ENCODE peak calls at places on chromosomes 1 and 21, in ten cellular contexts. H is SK-N-SH; X is endodermal cell; S is transverse colon; W is CD8-positive, alpha-beta memory T cell; B is AG04450; U is RWPE1; Y is Panc1; F is left ventricle myocardium inferior; A is heart left ventricle. N is an unnamed sample.
A peak's percentile ranks its signal among the peaks of the same experiment; 100 is the strongest.

GRCh38 chr1:17973694-17974093 is 133.9 kb upstream of the IGSF21 start:
- DNase-seq in H (no peak), X (peak; percentile 64), S (no peak), W (no peak), B (no peak), U (no peak), Y (no peak), F (no peak), A (no peak), N (no peak)

GRCh38 chr1:228035844-228036243 is 29.0 kb downstream of the WNT3A start:
- DNase-seq in H (no peak), X (no peak), S (no peak), W (no peak), B (no peak), U (no peak), Y (no peak), F (no peak), A (no peak), N (no peak)

GRCh38 chr21:28781602-28782274 is 210.9 kb downstream of the LTN1 start:
- DNase-seq in H (peak; percentile 37), X (no peak), S (no peak), W (no peak), B (no peak), U (peak; percentile 31), Y (no peak), F (no peak), A (no peak), N (no peak)

GRCh38 chr1:54884135-54884586 is 2.8 kb downstream of the DHCR24 start:
- DNase-seq in H (no peak), X (no peak), S (no peak), W (no peak), B (peak; percentile 41), U (no peak), Y (no peak), F (no peak), A (no peak), N (no peak)

GRCh38 chr1:155044812-155045690 is 6.1 kb upstream of the ADAM15 start:
- DNase-seq in H (peak; percentile 84), X (peak; percentile 93), S (peak; percentile 85), W (peak; percentile 44), B (peak; percentile 45), U (peak; percentile 66), Y (peak; percentile 45), F (peak; percentile 78), A (peak; percentile 83), N (no peak)

GRCh38 chr1:165910764-165911421 is 83.5 kb downstream of the UCK2 start:
- DNase-seq in H (no peak), X (peak; percentile 49), S (peak; percentile 86), W (no peak), B (no peak), U (no peak), Y (no peak), F (peak; percentile 36), A (peak; percentile 35), N (no peak)

GRCh38 chr1:243343970-243344749 is 88.3 kb downstream of the SDCCAG8 start:
- DNase-seq in H (peak; percentile 59), X (no peak), S (no peak), W (no peak), B (no peak), U (peak; percentile 42), Y (peak; percentile 27), F (no peak), A (no peak), N (no peak)

GRCh38 chr1:26469558-26469957 is 2.7 kb upstream of the HMGN2 start:
- DNase-seq in H (no peak), X (no peak), S (no peak), W (no peak), B (no peak), U (no peak), Y (no peak), F (no peak), A (no peak), N (no peak)

GRCh38 chr1:13564073-13564472 is 19.6 kb upstream of the PDPN start:
- DNase-seq in H (no peak), X (peak; percentile 10), S (no peak), W (no peak), B (no peak), U (no peak), Y (no peak), F (no peak), A (no peak), N (no peak)

GRCh38 chr1:28190996-28191645 is 14.6 kb upstream of the PTAFR start:
- DNase-seq in H (no peak), X (peak; percentile 52), S (no peak), W (no peak), B (no peak), U (no peak), Y (no peak), F (no peak), A (no peak), N (no peak)

DNA sequence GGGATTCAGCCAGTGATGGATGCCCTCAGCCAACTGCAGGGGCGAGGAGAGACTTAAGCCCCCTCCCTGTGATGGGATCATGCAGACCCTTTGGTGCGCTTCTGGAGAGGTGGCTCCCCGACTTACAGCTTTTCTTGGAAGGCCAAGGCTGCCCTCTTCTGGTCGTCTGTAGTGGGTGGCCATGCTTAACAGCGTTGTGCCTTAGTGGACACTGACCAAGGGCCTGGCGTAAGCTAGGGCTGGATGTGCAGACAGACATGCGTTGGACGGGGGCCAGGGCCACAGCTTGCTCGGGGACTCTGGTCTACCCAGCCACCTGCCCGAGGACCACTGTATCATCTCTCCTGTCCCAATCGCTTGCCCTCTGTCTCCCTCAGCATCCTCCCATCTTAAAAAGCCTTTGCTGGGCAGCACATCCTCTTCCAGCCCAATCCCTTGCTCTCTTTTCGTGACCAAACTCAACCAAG is 5.5 kb downstream of the AZIN2 start:
- DNase-seq in H (peak; percentile 80), X (peak; percentile 92), S (peak; percentile 72), W (no peak), B (peak; percentile 53), U (no peak), Y (peak; percentile 59), F (peak; percentile 74), A (peak; percentile 74), N (no peak)
- H3K27ac ChIP-seq in H (no peak overlapping the region), X (no peak overlapping the region), S (no peak overlapping the region), W (no peak overlapping the region), B (no peak overlapping the region), U (no peak overlapping the region), Y (no peak overlapping the region), F (no peak overlapping the region), A (no peak overlapping the region), N (no peak overlapping the region)

GRCh38 chr1:176568185-176568584 is 105.2 kb downstream of the PAPPA2 start:
- DNase-seq in H (no peak), X (no peak), S (no peak), W (no peak), B (no peak), U (no peak), Y (no peak), F (no peak), A (no peak), N (no peak)
- H3K27ac ChIP-seq in H (no peak overlapping the region), X (no peak overlapping the region), S (no peak overlapping the region), W (no peak overlapping the region), B (no peak overlapping the region), U (no peak overlapping the region), Y (no peak overlapping the region), F (no peak overlapping the region), A (no peak overlapping the region), N (no peak overlapping the region)

GRCh38 chr1:21028520-21029145 is 148.1 kb downstream of the EIF4G3 start:
- DNase-seq in H (no peak), X (no peak), S (no peak), W (no peak), B (no peak), U (no peak), Y (no peak), F (no peak), A (no peak), N (no peak)
- H3K27ac ChIP-seq in H (no peak overlapping the region), X (no peak overlapping the region), S (no peak overlapping the region), W (no peak overlapping the region), B (no peak overlapping the region), U (no peak overlapping the region), Y (no peak overlapping the region), F (no peak overlapping the region), A (no peak overlapping the region), N (no peak overlapping the region)

DNA sequence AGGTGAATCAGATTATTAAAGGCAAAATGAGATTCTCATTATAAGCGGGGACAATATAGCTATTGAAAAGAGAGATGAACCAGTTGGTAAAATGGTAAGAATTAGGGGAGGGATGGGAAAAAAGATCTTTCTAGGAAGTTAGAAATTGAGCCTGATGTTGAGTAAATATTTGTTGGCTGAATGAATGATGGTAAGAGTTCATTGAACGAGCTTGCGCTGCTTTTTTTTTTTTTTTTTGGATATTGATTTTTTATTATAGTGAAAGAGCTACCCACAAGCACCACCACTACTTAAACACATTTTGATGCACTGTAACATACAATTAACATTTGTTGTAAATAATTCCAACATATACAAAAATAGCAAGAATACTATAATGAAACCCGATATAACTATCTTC is 1.1 kb upstream of the GCLM start:
- DNase-seq in H (no peak), X (no peak), S (no peak), W (no peak), B (no peak), U (no peak), Y (no peak), F (no peak), A (no peak), N (no peak)
- H3K27ac ChIP-seq in H (peak overlapping the region; percentile 57), X (no peak overlapping the region), S (peak overlapping the region; percentile 87), W (no peak overlapping the region), B (no peak overlapping the region), U (no peak overlapping the region), Y (peak overlapping the region; percentile 87), F (peak overlapping the region; percentile 92), A (peak overlapping the region; percentile 92), N (no peak overlapping the region)

GRCh38 chr1:48673725-48674124 is 103.0 kb downstream of the BEND5 start:
- DNase-seq in H (no peak), X (peak; percentile 88), S (no peak), W (no peak), B (no peak), U (no peak), Y (no peak), F (no peak), A (no peak), N (no peak)

GRCh38 chr1:48674641-48675040 is 102.0 kb downstream of the BEND5 start:
- DNase-seq in H (peak; percentile 39), X (no peak), S (no peak), W (no peak), B (no peak), U (peak; percentile 59), Y (no peak), F (no peak), A (no peak), N (peak; percentile 41)

GRCh38 chr1:48668339-48668738 is 108.4 kb downstream of the BEND5 start:
- DNase-seq in H (no peak), X (no peak), S (no peak), W (no peak), B (no peak), U (no peak), Y (no peak), F (no peak), A (no peak), N (no peak)

GRCh38 chr1:48670234-48671020 is 106.3 kb downstream of the BEND5 start:
- DNase-seq in H (no peak), X (no peak), S (no peak), W (no peak), B (no peak), U (no peak), Y (no peak), F (no peak), A (no peak), N (no peak)

GRCh38 chr1:48671578-48671977 is 105.1 kb downstream of the BEND5 start:
- DNase-seq in H (no peak), X (no peak), S (no peak), W (no peak), B (no peak), U (no peak), Y (no peak), F (no peak), A (no peak), N (no peak)
- H3K27ac ChIP-seq in H (no peak overlapping the region), X (no peak overlapping the region), S (no peak overlapping the region), W (no peak overlapping the region), B (no peak overlapping the region), U (no peak overlapping the region), Y (no peak overlapping the region), F (no peak overlapping the region), A (no peak overlapping the region), N (no peak overlapping the region)

N was measured in epithelial cell of prostate.